ENCODE peak calls at places on chromosomes 16 and 17, in nine cellular contexts. A is ovary, M is astrocyte of the spinal cord, G is HL-60, Y is fibroblast of the aortic adventitia, U is uterus, E is right atrium auricular region, I is lower lobe of right lung, L is left ventricle myocardium inferior. S is an unnamed sample.

GRCh38 chr17:62658136-62658535 is 30.7 kb downstream of the MRC2 start:
- DNase-seq in A (no peak), M (no peak), G (no peak), Y (no peak), U (no peak), E (no peak), I (peak), L (no peak), S (no peak)

GRCh38 chr17:39404542-39405378 is 3.3 kb upstream of the FBXL20 start:
- DNase-seq in A (no peak), M (peak), G (peak), Y (peak), U (no peak), E (no peak), I (no peak), L (no peak), S (peak)

GRCh38 chr16:67658849-67659674 is 998 bp downstream of the ACD start:
- DNase-seq in A (peak), M (no peak), G (peak), Y (no peak), U (no peak), E (no peak), I (no peak), L (no peak), S (no peak)

GRCh38 chr17:39139137-39139516 is 12.3 kb downstream of the PLXDC1 start:
- DNase-seq in A (no peak), M (peak), G (no peak), Y (peak), U (no peak), E (no peak), I (no peak), L (no peak), S (peak)

GRCh38 chr16:85238233-85238647 is 126.0 kb upstream of the CIBAR2 start:
- DNase-seq in A (peak), M (peak), G (no peak), Y (peak), U (peak), E (peak), I (peak), L (peak), S (peak)

GRCh38 chr17:8916470-8916869 is 49.0 kb upstream of the PIK3R6 start:
- DNase-seq in A (no peak), M (no peak), G (peak), Y (no peak), U (no peak), E (no peak), I (no peak), L (no peak), S (no peak)

GRCh38 chr17:79294459-79295071 is 219.9 kb downstream of the ENGASE start:
- DNase-seq in A (peak), M (peak), G (peak), Y (peak), U (peak), E (no peak), I (peak), L (peak), S (peak)

GRCh38 chr17:68457168-68457538 is at the start of gene WIPI1:
- DNase-seq in A (peak), M (no peak), G (no peak), Y (peak), U (no peak), E (no peak), I (peak), L (no peak), S (no peak)

GRCh38 chr17:45577571-45578279 is 87.2 kb upstream of the PLEKHM1 start:
- DNase-seq in A (no peak), M (no peak), G (no peak), Y (no peak), U (no peak), E (no peak), I (no peak), L (no peak), S (no peak)

GRCh38 chr17:17164676-17165075 is 41.5 kb downstream of the PLD6 start:
- DNase-seq in A (no peak), M (no peak), G (no peak), Y (no peak), U (no peak), E (no peak), I (no peak), L (no peak), S (no peak)

GRCh38 chr16:85926370-85926769 is 27.4 kb downstream of the IRF8 start:
- DNase-seq in A (no peak), M (no peak), G (no peak), Y (no peak), U (no peak), E (no peak), I (peak), L (no peak), S (no peak)

GRCh38 chr16:88353691-88354090 is 29.1 kb upstream of the ZNF469 start:
- DNase-seq in A (no peak), M (no peak), G (no peak), Y (no peak), U (no peak), E (no peak), I (peak), L (peak), S (no peak)

GRCh38 chr16:57263585-57264351 is 18.7 kb downstream of the ARL2BP start:
- DNase-seq in A (no peak), M (no peak), G (no peak), Y (no peak), U (no peak), E (no peak), I (peak), L (no peak), S (no peak)

GRCh38 chr17:50708050-50709000 is 611 bp upstream of the ANKRD40 start:
- DNase-seq in A (no peak), M (peak), G (no peak), Y (peak), U (no peak), E (no peak), I (no peak), L (no peak), S (peak)

GRCh38 chr17:67469208-67469980 is 92.3 kb downstream of the PITPNC1 start:
- DNase-seq in A (no peak), M (peak), G (no peak), Y (peak), U (no peak), E (no peak), I (peak), L (no peak), S (peak)

GRCh38 chr17:17590141-17590735 is 1.3 kb downstream of the PEMT start:
- DNase-seq in A (no peak), M (no peak), G (no peak), Y (no peak), U (no peak), E (no peak), I (no peak), L (no peak), S (no peak)

GRCh38 chr16:51404386-51404785 is 253.3 kb upstream of the SALL1 start:
- DNase-seq in A (no peak), M (no peak), G (no peak), Y (peak), U (no peak), E (no peak), I (no peak), L (no peak), S (peak)

GRCh38 chr16:8850279-8850885 is 18.4 kb downstream of the CARHSP1 start:
- DNase-seq in A (no peak), M (peak), G (no peak), Y (peak), U (peak), E (no peak), I (no peak), L (peak), S (peak)

GRCh38 chr16:75379911-75380847 is 53.1 kb downstream of the CFDP1 start:
- DNase-seq in A (no peak), M (no peak), G (peak), Y (no peak), U (no peak), E (no peak), I (peak), L (no peak), S (no peak)

GRCh38 chr16:19757762-19758595 is 39.9 kb downstream of the IQCK start:
- DNase-seq in A (no peak), M (peak), G (no peak), Y (no peak), U (no peak), E (no peak), I (no peak), L (no peak), S (no peak)

GRCh38 chr17:17345686-17346427 is 42.7 kb downstream of the NT5M start:
- DNase-seq in A (no peak), M (no peak), G (no peak), Y (no peak), U (no peak), E (no peak), I (no peak), L (no peak), S (no peak)

GRCh38 chr17:2034157-2034556 is 4.2 kb downstream of the DPH1 start:
- DNase-seq in A (no peak), M (no peak), G (no peak), Y (peak), U (no peak), E (no peak), I (no peak), L (no peak), S (no peak)

GRCh38 chr17:79948406-79948917 is 87.2 kb downstream of the TBC1D16 start:
- DNase-seq in A (peak), M (no peak), G (no peak), Y (no peak), U (peak), E (no peak), I (peak), L (peak), S (no peak)

GRCh38 chr17:2331303-2331702 is 5.0 kb downstream of the TSR1 start:
- DNase-seq in A (no peak), M (no peak), G (no peak), Y (no peak), U (no peak), E (no peak), I (no peak), L (no peak), S (no peak)

GRCh38 chr17:44219126-44219635 is 294 bp downstream of the UBTF start:
- DNase-seq in A (peak), M (peak), G (no peak), Y (peak), U (no peak), E (no peak), I (peak), L (peak), S (peak)

GRCh38 chr16:5605404-5605803 is 507.8 kb upstream of the EEF2KMT start:
- DNase-seq in A (no peak), M (no peak), G (no peak), Y (no peak), U (no peak), E (no peak), I (no peak), L (no peak), S (no peak)

GRCh38 chr16:2033057-2033911 is 6.6 kb downstream of the NHERF2 start:
- DNase-seq in A (peak), M (peak), G (no peak), Y (peak), U (peak), E (peak), I (no peak), L (peak), S (peak)

GRCh38 chr16:84478172-84478948 is 26.1 kb downstream of the MEAK7 start:
- DNase-seq in A (no peak), M (peak), G (no peak), Y (peak), U (no peak), E (peak), I (no peak), L (no peak), S (peak)

GRCh38 chr17:69596141-69596540 is 181.6 kb downstream of the MAP2K6 start:
- DNase-seq in A (no peak), M (no peak), G (no peak), Y (no peak), U (no peak), E (no peak), I (no peak), L (no peak), S (no peak)

GRCh38 chr16:57544129-57544653 is 1.7 kb downstream of the ADGRG5 start:
- DNase-seq in A (no peak), M (no peak), G (peak), Y (no peak), U (peak), E (peak), I (peak), L (no peak), S (no peak)

DNA sequence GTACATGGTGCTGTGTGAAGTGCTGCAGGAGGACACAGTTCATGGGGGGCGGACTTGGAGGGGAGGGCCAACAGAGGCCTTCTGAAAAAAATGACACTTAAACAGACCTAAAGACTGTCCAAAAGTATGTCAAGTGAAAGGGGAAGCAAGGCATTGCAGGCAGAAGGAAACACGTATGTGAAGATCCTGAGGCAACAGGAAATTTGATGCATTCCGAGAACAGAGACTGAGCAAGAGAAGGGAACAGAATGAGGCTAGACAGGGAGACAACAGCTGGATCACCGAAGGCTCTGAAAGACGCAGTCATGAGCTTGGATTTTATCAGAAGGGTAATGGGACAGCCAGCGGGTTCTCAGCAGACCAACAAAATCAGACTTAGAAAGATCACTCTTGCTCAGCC is 1.1 kb downstream of the IFT20 start:
- DNase-seq in A (no peak), M (no peak), G (no peak), Y (peak), U (no peak), E (no peak), I (no peak), L (no peak), S (no peak)
- H3K4me3 ChIP-seq in A (peak), M (peak), G (peak), Y (peak), U (peak), E (peak), I (peak), L (peak), S (peak)

DNA sequence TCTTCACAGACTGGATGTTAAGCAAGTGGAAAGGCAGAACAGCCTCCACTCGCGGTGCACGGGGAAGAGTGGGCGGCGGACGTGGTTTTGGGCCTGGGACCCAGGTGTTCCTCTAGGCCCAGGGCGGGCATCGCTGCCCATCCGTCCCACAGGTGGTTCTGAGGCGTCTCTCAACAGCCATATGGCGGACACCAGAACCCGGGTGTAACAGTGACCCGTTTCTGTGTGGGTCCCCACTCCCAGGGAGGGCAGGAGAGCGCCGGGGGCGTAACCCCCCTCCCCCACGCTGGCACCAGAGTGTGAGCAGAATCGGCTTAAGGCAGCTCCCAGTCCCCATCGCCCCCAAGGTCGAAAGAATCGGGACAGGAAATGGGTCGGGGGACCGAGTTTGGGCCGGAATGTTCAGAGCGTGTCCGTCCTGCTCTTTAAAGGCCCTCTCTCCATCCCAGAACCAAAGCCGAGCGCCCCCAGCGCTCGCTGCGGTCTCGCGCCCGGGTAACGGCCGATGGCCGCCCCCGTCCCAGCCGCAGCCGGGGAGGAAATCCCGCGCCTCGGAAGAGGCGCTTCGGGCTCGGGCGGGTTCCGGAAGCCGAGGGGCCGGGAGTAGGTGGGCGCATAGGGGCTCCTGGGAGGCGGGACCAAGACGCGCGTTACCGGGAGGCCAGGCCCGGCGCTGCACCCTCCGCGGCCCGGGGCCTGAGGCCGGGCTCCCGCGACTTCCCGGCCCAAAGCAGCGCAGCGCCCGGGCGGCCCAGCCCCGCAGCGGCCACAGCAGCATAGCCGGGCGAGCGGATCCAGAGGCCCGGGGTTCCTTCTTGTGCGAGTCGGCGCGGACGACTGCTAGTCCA is at the start of gene TK2:
- DNase-seq in A (peak), M (peak), G (no peak), Y (no peak), U (peak), E (peak), I (peak), L (peak), S (peak)
- TF ChIP-seq CTCF in A (no peak), M (no peak), G (no peak), Y (peak), U (no peak), E (no peak), I (peak), L (peak), S (peak)

GRCh38 chr16:54929090-54930033 is 1.3 kb upstream of the IRX5 start:
- DNase-seq in A (peak), M (peak), G (peak), Y (peak), U (peak), E (peak), I (peak), L (peak), S (peak)

GRCh38 chr16:54928016-54928356 is 2.7 kb upstream of the IRX5 start:
- DNase-seq in A (no peak), M (peak), G (peak), Y (peak), U (no peak), E (no peak), I (no peak), L (no peak), S (peak)

GRCh38 chr16:54928421-54929089 is 2.1 kb upstream of the IRX5 start:
- DNase-seq in A (no peak), M (peak), G (peak), Y (peak), U (peak), E (no peak), I (peak), L (peak), S (peak)

GRCh38 chr16:54926166-54926838 is 4.4 kb upstream of the IRX5 start:
- DNase-seq in A (no peak), M (peak), G (peak), Y (peak), U (no peak), E (no peak), I (no peak), L (no peak), S (peak)

GRCh38 chr16:54927125-54928015 is 3.3 kb upstream of the IRX5 start:
- DNase-seq in A (no peak), M (peak), G (no peak), Y (peak), U (no peak), E (no peak), I (no peak), L (no peak), S (no peak)
- H3K4me3 ChIP-seq in A (peak), M (peak), G (peak), Y (peak), U (no peak), E (peak), I (peak), L (peak), S (peak)

GRCh38 chr17:64661981-64662773 is at the start of gene SMURF2:
- DNase-seq in A (peak), M (peak), G (peak), Y (no peak), U (peak), E (peak), I (peak), L (peak), S (peak)
- TF ChIP-seq CTCF in A (no peak), M (no peak), G (no peak), Y (no peak), U (no peak), E (no peak), I (no peak), L (peak), S (no peak)

DNA sequence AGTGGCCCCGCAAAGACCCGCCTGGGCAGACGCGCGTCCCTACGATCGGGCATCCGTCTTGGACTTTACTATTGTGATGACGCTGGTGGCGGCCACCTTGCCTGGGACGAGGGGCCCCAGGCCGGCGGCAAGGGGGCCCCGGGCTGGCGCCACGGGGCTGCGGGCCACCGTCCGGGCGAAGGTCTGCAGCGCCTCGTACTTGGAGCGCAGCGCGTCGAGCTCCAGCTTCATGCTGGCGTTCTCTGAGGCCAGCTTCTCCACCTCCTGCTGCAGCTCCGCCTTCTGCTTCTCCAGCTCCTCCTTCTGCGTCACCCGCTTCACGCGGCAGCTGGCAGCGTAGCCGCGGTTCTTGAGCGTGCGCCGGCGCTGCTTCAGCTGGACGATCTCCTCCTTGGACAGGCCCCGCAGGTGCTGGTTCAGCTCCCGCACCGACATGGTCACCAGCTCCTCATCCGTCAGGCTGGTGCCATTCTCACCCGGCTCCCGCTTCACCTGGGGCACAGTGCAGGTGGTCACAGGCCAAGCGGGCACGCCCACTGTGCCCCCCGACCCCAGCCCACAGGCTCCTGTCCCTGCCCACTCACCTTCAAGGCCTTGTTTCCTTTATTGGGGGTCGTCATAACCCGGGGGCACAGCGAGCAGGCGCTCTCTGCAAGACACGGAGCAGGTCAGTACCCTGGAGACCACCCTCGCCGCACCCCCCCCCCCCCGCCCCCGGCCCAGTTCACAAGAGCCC is 4.8 kb upstream of the SIRT7 start:
- DNase-seq in A (no peak), M (no peak), G (peak), Y (no peak), U (no peak), E (no peak), I (no peak), L (no peak), S (no peak)
- H3K4me3 ChIP-seq in A (peak), M (peak), G (peak), Y (peak), U (no peak), E (peak), I (peak), L (peak), S (peak)

GRCh38 chr17:28675980-28676379 is 14.0 kb downstream of the SUPT6H start:
- DNase-seq in A (no peak), M (no peak), G (no peak), Y (no peak), U (no peak), E (no peak), I (no peak), L (no peak), S (no peak)
- TF ChIP-seq CTCF in A (no peak), M (peak), G (no peak), Y (no peak), U (no peak), E (no peak), I (no peak), L (no peak), S (no peak)

DNA sequence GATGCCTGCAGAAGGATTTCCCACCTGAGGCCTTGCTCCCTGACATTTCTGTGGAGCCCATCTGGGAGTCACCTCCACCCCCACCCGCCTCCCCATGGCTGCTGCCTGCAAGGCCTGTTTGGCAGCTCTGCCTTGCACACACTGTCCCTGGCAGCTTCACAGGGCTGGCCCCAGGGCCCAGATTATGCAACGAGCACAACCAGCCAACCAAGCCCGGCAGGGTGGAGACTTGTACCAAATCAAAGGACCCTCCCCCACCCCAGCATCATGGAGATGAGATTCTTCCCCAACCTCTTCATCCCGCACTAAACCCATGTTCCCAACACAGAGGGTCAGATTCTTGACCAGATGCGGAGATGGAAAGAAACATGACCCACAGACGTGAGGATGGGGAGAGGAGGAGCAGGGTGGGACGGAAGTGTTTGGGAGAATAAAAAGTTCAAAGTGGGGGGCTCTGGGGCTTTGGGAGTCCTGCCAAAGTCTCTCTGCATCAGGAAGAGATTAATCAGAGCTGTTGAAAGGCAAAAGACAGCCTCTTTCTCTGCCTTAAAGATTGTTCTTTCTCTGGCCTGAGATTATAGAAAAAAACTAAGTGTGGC is 3.8 kb downstream of the SMARCD2 start:
- DNase-seq in A (peak), M (peak), G (no peak), Y (peak), U (peak), E (peak), I (peak), L (peak), S (peak)
- H3K4me3 ChIP-seq in A (peak), M (no peak), G (no peak), Y (no peak), U (peak), E (peak), I (peak), L (peak), S (no peak)

S was measured in foreskin fibroblast.